ENCODE peak calls at places on chromosomes 4 and X, in four cellular contexts. J, X, D and C are unnamed samples.

GRCh38 chrX:53494427-53494826 is 60.3 kb upstream of the HSD17B10 start:
- DNase-seq in J (no peak), X (no peak), D (no peak), C (peak)

GRCh38 chr4:168433576-168433975 is 46.7 kb downstream of the DDX60L start:
- DNase-seq in J (no peak), X (no peak), D (no peak), C (no peak)

GRCh38 chr4:155666701-155667537 is at the start of gene GUCY1A1:
- DNase-seq in J (peak), X (no peak), D (no peak), C (no peak)

GRCh38 chrX:72002886-72003285 is 92.2 kb downstream of the NHSL2 start:
- DNase-seq in J (no peak), X (no peak), D (no peak), C (no peak)

GRCh38 chr4:147103403-147103946 is 157.8 kb upstream of the TTC29 start:
- DNase-seq in J (peak), X (peak), D (no peak), C (peak)

GRCh38 chrX:18654873-18655836 is 16.8 kb downstream of the RS1 start:
- DNase-seq in J (no peak), X (no peak), D (no peak), C (no peak)

GRCh38 chr4:87268401-87268800 is 48.0 kb upstream of the KLHL8 start:
- DNase-seq in J (no peak), X (no peak), D (peak), C (no peak)

GRCh38 chrX:28229217-28229616 is 248.0 kb upstream of the DCAF8L1 start:
- DNase-seq in J (no peak), X (no peak), D (no peak), C (no peak)

GRCh38 chr4:20193522-20193902 is 58.2 kb upstream of the SLIT2 start:
- DNase-seq in J (no peak), X (no peak), D (no peak), C (no peak)

GRCh38 chr4:95091272-95091671 is 333.5 kb downstream of the BMPR1B start:
- DNase-seq in J (no peak), X (no peak), D (no peak), C (no peak)

GRCh38 chr4:10108818-10109783 is 7.5 kb downstream of the WDR1 start:
- DNase-seq in J (no peak), X (no peak), D (no peak), C (no peak)

GRCh38 chr4:140993350-140993749 is 139.9 kb downstream of the RNF150 start:
- DNase-seq in J (no peak), X (no peak), D (no peak), C (no peak)

GRCh38 chrX:9942086-9942485 is 25.1 kb upstream of the CLDN34 start:
- DNase-seq in J (no peak), X (no peak), D (no peak), C (no peak)

GRCh38 chrX:110082156-110082555 is 79.2 kb downstream of the TMEM164 start:
- DNase-seq in J (no peak), X (no peak), D (no peak), C (no peak)

GRCh38 chr4:2457481-2458295 is 11.2 kb upstream of the RNF4 start:
- DNase-seq in J (no peak), X (no peak), D (no peak), C (no peak)

GRCh38 chr4:68375667-68376559 is 26.0 kb upstream of the YTHDC1 start:
- DNase-seq in J (no peak), X (peak), D (no peak), C (peak)

GRCh38 chrX:41084360-41085104 is 713 bp upstream of the USP9X start:
- DNase-seq in J (peak), X (peak), D (peak), C (peak)

GRCh38 chr4:173529505-173530325 is at the start of gene HAND2:
- DNase-seq in J (no peak), X (peak), D (no peak), C (no peak)

GRCh38 chr4:119310826-119311225 is 11.1 kb downstream of the FABP2 start:
- DNase-seq in J (no peak), X (no peak), D (no peak), C (no peak)

GRCh38 chr4:3811621-3812020 is 45.4 kb downstream of the ADRA2C start:
- DNase-seq in J (no peak), X (no peak), D (no peak), C (no peak)

GRCh38 chr4:54566608-54567007 is 91.1 kb upstream of the KIT start:
- DNase-seq in J (no peak), X (no peak), D (peak), C (no peak)

GRCh38 chr4:3518941-3519340 is 13.3 kb downstream of the LRPAP1 start:
- DNase-seq in J (no peak), X (peak), D (no peak), C (no peak)

DNA sequence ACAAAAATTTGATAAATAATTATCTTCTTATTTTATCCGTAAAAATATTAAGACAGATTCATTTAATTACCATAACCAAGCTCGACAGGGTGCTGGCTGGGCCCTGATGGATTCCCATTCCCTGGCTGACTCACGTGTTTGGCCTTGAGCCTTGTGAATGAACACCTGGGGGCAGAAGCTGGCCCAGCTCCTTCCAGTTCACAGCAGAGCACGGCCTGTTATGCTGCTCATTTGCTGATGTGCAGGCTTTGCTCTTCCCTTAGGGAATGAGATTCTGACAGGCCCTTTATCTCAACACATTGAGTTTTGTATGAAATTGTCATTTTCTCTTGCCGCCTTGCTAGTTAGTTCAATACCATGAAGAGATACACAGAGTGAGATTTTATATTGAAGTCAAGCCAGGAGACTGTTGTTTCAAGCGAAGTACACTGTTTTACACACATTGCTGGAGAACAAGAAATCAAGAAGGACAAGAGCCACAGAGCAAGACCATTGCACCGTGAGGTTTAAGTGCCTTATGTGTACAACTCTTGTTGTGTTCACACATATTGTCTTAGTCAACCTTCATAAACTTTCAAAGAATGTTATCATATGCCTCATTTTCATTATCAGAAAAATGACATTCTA is 1583.3 kb downstream of the STIM2 start:
- DNase-seq in J (no peak), X (no peak), D (no peak), C (no peak)
- TF ChIP-seq EP300 in J (no peak), X (no peak), D (no peak), C (no peak)

DNA sequence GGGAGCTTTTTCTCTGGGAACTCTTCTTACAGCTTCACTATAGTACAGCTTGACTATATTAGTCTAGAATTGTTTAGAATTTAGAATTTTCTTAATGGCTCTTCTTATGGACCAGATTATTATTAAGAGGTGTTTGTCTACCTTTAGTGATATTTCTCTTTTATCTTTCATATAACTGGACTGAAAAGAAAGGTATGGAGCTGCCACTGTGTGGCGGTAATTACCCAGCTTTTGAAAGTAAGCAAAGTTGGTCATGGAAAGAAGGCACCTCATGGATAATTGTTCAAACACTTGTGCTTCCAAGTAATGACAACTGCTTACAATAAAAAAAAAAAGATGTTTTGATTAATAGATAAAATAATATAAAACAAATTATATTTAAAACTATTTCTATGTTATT is 1112.5 kb downstream of the TECRL start:
- DNase-seq in J (no peak), X (no peak), D (no peak), C (no peak)
- TF ChIP-seq CTCF in J (no peak), X (no peak), D (no peak), C (no peak)

DNA sequence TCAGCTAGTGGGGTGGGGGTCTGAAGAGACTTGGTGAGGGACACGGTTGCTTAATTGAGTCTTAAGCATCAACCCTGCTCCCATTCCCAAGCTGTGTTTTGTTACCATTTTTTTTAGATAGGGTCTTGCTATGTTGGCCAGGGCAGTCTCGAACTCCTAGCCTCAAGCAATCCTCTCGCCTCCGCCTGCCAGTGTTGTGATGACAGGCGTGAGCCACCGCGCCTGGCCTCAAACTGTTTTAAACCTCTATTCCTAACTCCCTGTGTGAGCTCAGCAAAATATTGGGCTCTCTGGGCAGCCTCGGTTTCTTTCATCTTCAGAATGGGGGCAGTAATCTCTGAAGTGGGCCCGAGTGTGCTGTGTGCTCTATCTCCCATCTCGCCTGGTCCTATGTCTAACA is 26.3 kb upstream of the BCORL1 start:
- DNase-seq in J (no peak), X (no peak), D (no peak), C (no peak)
- H3K27ac ChIP-seq in J (no peak), X (no peak), D (no peak), C (no peak)

GRCh38 chr4:108954880-108955279 is 192.0 kb upstream of the ETNPPL start:
- DNase-seq in J (no peak), X (no peak), D (no peak), C (no peak)
- TF ChIP-seq EP300 in J (no peak), X (no peak), D (no peak), C (no peak)

DNA sequence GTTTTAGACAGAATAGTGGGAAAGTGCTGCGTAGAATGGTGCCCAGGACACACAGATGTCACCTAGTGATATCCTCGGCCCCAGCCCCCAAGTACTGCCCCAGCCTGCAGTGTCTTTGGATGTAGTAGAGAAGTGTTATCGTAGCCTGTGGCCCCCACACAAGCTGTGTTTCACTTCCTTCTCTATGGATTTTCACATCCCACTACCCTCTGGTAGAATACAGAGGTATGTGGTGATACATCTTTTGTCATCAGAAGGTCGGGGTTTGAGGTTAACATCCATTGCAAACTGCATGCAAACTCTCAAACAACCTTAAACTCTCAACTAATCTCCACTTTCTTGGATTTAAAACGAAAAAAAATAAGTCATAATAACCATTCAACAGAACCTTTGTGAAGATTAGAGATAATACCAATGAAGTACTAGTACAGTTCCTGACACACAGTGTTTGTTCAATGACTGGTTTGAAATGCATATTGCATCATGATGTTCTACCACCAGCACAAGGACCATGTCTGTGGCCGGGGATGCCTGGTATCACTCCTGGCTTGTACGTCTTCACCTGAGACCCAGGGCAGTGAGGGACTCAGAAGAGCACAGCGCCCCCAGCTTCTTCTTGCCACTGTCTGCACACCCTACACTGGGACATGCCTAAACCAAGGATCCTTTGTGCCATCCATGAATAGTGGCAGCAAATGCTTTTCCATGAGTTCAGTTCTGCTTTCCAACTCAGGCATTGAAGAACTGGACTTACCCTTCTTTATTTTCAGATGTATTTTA is 267.3 kb downstream of the DCTD start:
- DNase-seq in J (no peak), X (no peak), D (no peak), C (no peak)
- TF ChIP-seq CTCF in J (no peak), X (no peak), D (no peak), C (no peak)

GRCh38 chr4:101068115-101068514 is 279.2 kb downstream of the PPP3CA start:
- DNase-seq in J (no peak), X (no peak), D (no peak), C (no peak)
- H3K27ac ChIP-seq in J (no peak), X (no peak), D (no peak), C (no peak)

GRCh38 chr4:40200881-40201797 is 4.3 kb downstream of the RHOH start:
- DNase-seq in J (no peak), X (no peak), D (no peak), C (no peak)

GRCh38 chr4:40201898-40202297 is 5.1 kb downstream of the RHOH start:
- DNase-seq in J (no peak), X (no peak), D (no peak), C (no peak)

GRCh38 chr4:40199179-40199670 is 2.4 kb downstream of the RHOH start:
- DNase-seq in J (no peak), X (no peak), D (no peak), C (no peak)

GRCh38 chr4:40197879-40198689 is 1.3 kb downstream of the RHOH start:
- DNase-seq in J (no peak), X (no peak), D (no peak), C (no peak)

DNA sequence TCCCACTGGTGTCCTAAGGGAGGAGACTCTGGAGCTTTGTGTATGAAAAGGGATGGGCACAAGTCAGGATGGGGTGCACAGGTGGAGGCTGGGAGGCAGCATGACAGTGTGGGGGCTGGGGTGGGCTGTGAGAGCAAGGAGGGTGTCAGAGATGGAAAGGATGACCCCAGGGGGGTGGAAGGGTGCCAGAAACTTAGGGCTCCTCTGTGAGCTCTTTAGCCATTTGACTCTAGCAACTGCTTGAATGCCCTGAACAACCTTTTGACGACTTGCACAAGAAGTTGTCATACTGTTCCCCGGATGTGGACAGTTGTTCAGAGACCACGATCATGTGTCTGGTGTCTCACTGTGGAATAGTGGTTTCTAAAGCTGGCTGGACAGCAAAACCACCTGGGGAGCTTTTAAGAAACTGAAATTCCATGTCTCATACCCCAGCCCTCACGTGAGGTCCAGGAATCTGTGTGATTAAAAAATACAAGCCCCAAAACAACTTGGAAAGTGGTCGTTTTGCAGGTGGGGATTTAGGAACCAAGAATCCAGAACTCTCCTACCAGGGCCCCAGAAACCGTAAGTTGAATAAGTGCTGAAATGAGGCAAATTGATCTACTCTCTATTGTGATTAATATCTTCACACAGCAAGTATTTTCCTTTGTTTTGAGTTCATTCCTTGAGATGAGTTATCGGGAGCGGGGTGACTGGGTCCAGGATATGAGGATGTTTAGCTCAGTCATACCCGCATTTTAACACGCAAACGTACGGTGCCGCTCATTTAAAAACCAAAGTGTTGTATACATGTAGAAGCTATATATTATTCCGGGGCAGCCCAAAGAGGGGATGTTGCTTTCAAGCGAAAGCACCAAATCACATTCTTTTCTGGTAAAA is 3.4 kb downstream of the RHOH start:
- DNase-seq in J (no peak), X (no peak), D (no peak), C (no peak)
- TF ChIP-seq EP300 in J (no peak), X (no peak), D (no peak), C (no peak)

GRCh38 chrX:99142745-99143144 is 1267.3 kb downstream of the PCDH19 start:
- DNase-seq in J (no peak), X (no peak), D (no peak), C (no peak)
- TF ChIP-seq CTCF in J (no peak), X (no peak), D (no peak), C (no peak)

GRCh38 chrX:103791826-103792458 is 15.3 kb downstream of the PLP1 start:
- DNase-seq in J (no peak), X (no peak), D (no peak), C (no peak)
- H3K27ac ChIP-seq in J (no peak), X (no peak), D (no peak), C (no peak)

GRCh38 chr4:116244771-116245170 is 840.6 kb downstream of the TRAM1L1 start:
- DNase-seq in J (no peak), X (no peak), D (no peak), C (no peak)
- TF ChIP-seq EP300 in J (no peak), X (no peak), D (no peak), C (no peak)